ENCODE peak calls at places on chromosome 2, in five cellular contexts. D is IMR-90, A is left lung, E is cardiac muscle cell, B is fibroblast of lung. I is an unnamed sample. For H3K36me3, the result is how much of the 10 kb centered on the place peaks cover.

GRCh38 chr2:37911296-37911888 is 13.7 kb upstream of the RMDN2 start:
- DNase-seq in B (no peak), A (no peak), E (peak), D (no peak), I (no peak)

GRCh38 chr2:176813526-176814179 is 398.9 kb upstream of the HNRNPA3 start:
- DNase-seq in E (no peak), D (no peak), A (no peak), B (no peak), I (no peak)

GRCh38 chr2:227106845-227107759 is 56.9 kb downstream of the COL4A4 start:
- DNase-seq in A (no peak), D (peak), E (peak), B (peak), I (no peak)

GRCh38 chr2:224098473-224098872 is 59.4 kb upstream of the SERPINE2 start:
- DNase-seq in B (no peak), A (no peak), E (peak), D (no peak), I (no peak)

GRCh38 chr2:85269959-85270358 is 57.8 kb downstream of the TGOLN2 start:
- DNase-seq in A (no peak), E (peak), D (peak), B (peak), I (no peak)

GRCh38 chr2:239444626-239445625 is 44.1 kb upstream of the HDAC4 start:
- DNase-seq in B (peak), E (peak), D (no peak), A (peak), I (no peak)

GRCh38 chr2:4217737-4218136 is 514.4 kb downstream of the DCDC2C start:
- DNase-seq in A (no peak), B (no peak), D (no peak), E (no peak), I (no peak)

GRCh38 chr2:120512321-120512710 is 166.4 kb downstream of the INHBB start:
- DNase-seq in E (no peak), D (no peak), B (no peak), A (no peak), I (no peak)

GRCh38 chr2:95007822-95008221 is 17.7 kb upstream of the MAL start:
- DNase-seq in D (no peak), E (no peak), B (no peak), A (no peak), I (no peak)

GRCh38 chr2:55109219-55109891 is 59.1 kb upstream of the RTN4 start:
- DNase-seq in E (peak), B (peak), A (no peak), D (peak), I (no peak)

GRCh38 chr2:172439911-172440310 is 12.5 kb downstream of the ITGA6 start:
- DNase-seq in A (no peak), D (no peak), B (no peak), E (no peak), I (no peak)

GRCh38 chr2:39142012-39142346 is 21.1 kb upstream of the SOS1 start:
- DNase-seq in D (no peak), A (no peak), E (no peak), B (no peak), I (no peak)

GRCh38 chr2:237143676-237144440 is 58.2 kb downstream of the COPS8 start:
- DNase-seq in A (no peak), B (peak), E (peak), D (peak), I (no peak)

GRCh38 chr2:13046557-13047165 is 329.9 kb downstream of the TRIB2 start:
- DNase-seq in A (no peak), D (peak), B (peak), E (peak), I (no peak)

GRCh38 chr2:3475771-3476170 is 43.6 kb downstream of the ADI1 start:
- DNase-seq in A (peak), B (no peak), E (no peak), D (no peak), I (no peak)

GRCh38 chr2:121722479-121722878 is 14.2 kb downstream of the NIFK start:
- DNase-seq in B (peak), A (no peak), E (peak), D (peak), I (no peak)

GRCh38 chr2:149039213-149039724 is 770 bp downstream of the LYPD6B start:
- DNase-seq in D (no peak), E (no peak), B (no peak), A (no peak), I (no peak)

GRCh38 chr2:162333968-162334367 is 10.0 kb upstream of the GCA start:
- DNase-seq in E (peak), A (no peak), B (no peak), D (peak), I (no peak)

GRCh38 chr2:135820003-135820618 is 16.9 kb downstream of the LCT start:
- DNase-seq in A (no peak), D (peak), E (peak), B (peak), I (peak)

DNA sequence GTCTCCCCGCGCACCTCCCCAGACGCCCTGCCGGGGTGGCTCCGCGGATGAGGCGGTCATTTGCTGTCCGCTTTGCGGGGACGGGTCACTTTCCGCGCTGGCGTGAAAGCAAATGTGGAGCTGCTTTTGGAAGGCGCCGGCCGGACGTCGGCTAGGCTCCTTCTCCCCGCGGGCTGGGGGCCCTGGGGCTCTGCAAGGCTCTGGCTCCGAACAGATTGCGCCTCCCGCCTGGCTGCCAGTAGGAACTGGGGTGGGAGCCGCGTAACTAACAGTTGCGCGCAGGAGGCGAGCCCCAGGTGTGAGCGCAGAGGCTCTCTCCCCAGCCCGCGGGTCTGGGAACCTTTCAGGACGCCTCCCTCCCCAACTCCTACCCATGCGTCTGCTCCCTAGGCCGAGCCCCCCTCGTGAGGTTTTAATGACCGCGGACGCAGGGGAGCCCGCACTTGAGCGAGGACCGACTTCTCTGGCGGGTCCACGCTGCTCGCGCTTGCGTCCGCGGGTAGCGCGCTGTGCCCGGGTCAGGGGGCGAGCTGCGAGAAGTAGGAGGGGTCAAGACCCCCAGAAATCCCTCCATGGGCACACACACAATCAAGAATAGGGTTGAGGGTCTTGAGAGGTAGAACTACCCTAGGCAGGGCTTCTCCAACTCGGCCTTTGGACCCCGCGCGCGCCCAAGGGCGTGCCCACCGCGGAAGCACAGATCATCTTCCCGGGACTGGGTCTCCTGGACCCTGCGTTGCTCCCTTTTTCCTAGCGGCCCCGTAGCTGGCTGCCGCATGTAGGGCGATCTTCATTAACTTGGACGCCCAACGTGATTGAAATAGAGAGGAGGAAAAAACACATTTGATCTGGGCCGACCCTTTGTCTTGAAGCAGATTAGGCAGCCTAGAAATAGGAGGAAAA is 146.8 kb downstream of the MEIS1 start:
- DNase-seq in E (peak), D (peak), B (peak), A (peak), I (no peak)
- H3K4me3 ChIP-seq in E (peak), D (peak), B (peak), A (peak), I (no peak)

DNA sequence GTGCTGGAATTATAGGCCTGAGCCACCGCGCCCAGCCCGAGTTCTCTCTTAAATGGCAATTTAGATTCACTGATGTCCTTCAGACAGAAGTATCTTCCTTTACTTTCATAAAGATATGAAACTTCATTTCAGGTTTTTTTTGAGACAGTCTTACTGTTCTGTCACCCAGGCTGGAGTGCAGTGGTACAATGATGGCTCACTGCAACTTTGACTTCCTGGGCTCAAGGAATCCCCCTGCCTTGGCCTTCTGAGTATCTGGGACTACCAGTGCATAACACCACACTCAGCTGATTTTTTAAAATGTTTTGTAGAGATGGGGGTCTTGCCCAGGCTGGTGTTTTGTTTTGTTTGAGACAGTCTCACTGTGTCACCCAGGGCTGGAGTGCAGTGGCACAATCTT is 13.2 kb downstream of the ITGB1BP1 start:
- DNase-seq in A (no peak), B (no peak), E (no peak), D (no peak), I (no peak)
- H3K36me3 ChIP-seq in A (under half), B (under half), E (under half), D (under half), I (under half)

GRCh38 chr2:216117566-216117965 is 8.4 kb downstream of the XRCC5 start:
- DNase-seq in E (no peak), A (no peak), B (peak), D (peak), I (no peak)

GRCh38 chr2:216119986-216120385 is 10.8 kb downstream of the XRCC5 start:
- DNase-seq in B (no peak), D (no peak), E (no peak), A (no peak), I (no peak)

GRCh38 chr2:216121255-216121654 is 12.1 kb downstream of the XRCC5 start:
- DNase-seq in A (no peak), E (no peak), B (no peak), D (no peak), I (no peak)

GRCh38 chr2:216118474-216118873 is 9.3 kb downstream of the XRCC5 start:
- DNase-seq in D (peak), B (no peak), A (no peak), E (no peak), I (no peak)

DNA sequence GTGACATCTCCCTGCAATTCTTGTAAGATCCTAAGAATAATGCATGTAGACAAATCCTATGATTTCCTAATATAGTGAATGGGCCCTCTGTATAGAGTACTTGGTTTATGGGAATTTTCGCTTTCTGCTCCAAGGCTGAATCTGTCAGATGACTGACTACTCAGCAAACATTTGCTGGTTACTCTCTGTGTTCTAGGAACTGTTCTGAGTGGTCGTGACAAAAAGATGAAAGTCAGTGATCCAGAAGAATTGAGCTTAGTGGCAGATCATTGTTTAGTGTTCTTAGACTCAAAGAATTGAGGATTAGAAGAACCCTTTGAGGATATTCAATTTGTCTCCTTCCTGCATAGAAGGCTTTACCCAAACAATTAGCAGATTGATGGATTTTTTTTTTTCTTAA is 10.0 kb downstream of the XRCC5 start:
- DNase-seq in E (no peak), B (no peak), A (no peak), D (no peak), I (no peak)
- H3K4me3 ChIP-seq in E (no peak), B (no peak), A (no peak), D (no peak), I (no peak)

DNA sequence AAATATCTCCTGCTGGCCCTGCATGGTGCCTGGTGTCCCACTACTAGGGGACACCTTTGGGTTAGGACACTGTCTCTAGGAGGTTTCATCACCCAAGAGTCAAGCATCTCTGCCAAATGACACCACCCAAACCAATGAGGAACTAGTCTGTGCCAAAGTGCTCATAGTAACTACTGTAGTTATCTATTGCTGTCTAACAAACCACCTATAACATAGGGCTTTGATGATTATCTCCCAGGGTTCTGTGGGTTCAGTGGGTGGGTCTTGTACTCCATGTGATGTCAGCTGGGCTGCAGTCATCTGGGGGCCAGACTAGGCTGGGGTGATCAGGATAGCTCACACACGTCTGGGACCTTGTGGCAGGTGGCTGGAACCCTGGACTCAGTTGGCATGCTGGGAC is 59.8 kb downstream of the EPAS1 start:
- DNase-seq in E (no peak), A (no peak), B (no peak), D (no peak), I (no peak)
- H3K36me3 ChIP-seq in E (under half), A (under half), B (under half), D (half or more), I (under half)

GRCh38 chr2:134823832-134824231 is 14.6 kb upstream of the ACMSD start:
- DNase-seq in A (no peak), B (no peak), D (no peak), E (no peak), I (no peak)

GRCh38 chr2:134818321-134818720 is 20.1 kb upstream of the ACMSD start:
- DNase-seq in E (no peak), A (no peak), D (peak), B (peak), I (no peak)

GRCh38 chr2:134823431-134823830 is 15.0 kb upstream of the ACMSD start:
- DNase-seq in D (no peak), A (no peak), B (no peak), E (no peak), I (no peak)

GRCh38 chr2:134815741-134816140 is 22.7 kb upstream of the ACMSD start:
- DNase-seq in E (no peak), B (no peak), A (no peak), D (no peak), I (no peak)

GRCh38 chr2:134819334-134819733 is 19.1 kb upstream of the ACMSD start:
- DNase-seq in B (peak), E (no peak), A (no peak), D (peak), I (no peak)
- H3K4me3 ChIP-seq in B (no peak), E (no peak), A (no peak), D (no peak), I (no peak)

DNA sequence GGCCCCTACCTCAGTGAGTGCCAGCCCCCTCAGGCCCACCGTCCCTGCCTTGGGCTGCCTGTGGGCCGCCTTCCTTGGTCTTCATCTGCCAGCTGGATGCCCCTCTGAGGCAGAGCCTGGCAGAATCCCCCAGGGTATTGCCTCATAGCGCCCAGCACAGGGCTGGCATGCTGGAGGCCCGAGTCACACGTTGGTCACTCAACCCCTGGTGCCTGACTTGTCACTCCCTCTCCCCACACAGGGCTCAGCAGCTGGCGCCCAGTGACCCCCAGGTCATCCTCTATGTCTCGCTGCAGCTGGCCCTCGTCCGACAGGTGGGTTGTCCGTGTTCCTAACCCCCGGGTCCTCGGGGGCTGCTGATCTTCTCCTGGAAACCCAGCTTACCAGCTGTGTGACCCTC is 108.4 kb upstream of the MCFD2 start:
- DNase-seq in A (peak), B (no peak), D (no peak), E (no peak), I (no peak)
- H3K36me3 ChIP-seq in A (under half), B (under half), D (half or more), E (under half), I (under half)

DNA sequence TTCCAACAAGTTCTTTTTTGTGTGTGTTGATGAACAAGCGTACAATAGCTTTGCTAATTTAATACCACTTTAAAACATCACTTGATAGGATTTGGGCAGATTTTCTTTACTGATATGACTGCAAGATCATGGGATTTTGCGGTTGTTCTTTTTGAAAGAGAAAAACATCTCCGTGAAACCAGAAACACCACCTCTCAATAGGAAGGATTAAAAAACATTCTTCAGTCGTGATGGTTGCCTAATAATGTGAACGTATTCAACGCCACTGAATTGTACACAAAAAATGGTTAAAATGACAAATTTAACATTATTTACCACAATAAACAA is 19.3 kb downstream of the RBMS1 start:
- DNase-seq in D (no peak), B (no peak), A (no peak), E (no peak), I (peak)
- H3K4me3 ChIP-seq in D (no peak), B (peak), A (no peak), E (no peak), I (no peak)

GRCh38 chr2:50443868-50444267 is 588.1 kb downstream of the NRXN1 start:
- DNase-seq in A (no peak), E (no peak), D (no peak), B (no peak), I (no peak)
- H3K36me3 ChIP-seq in A (under half), E (under half), D (under half), B (under half), I (under half)

DNA sequence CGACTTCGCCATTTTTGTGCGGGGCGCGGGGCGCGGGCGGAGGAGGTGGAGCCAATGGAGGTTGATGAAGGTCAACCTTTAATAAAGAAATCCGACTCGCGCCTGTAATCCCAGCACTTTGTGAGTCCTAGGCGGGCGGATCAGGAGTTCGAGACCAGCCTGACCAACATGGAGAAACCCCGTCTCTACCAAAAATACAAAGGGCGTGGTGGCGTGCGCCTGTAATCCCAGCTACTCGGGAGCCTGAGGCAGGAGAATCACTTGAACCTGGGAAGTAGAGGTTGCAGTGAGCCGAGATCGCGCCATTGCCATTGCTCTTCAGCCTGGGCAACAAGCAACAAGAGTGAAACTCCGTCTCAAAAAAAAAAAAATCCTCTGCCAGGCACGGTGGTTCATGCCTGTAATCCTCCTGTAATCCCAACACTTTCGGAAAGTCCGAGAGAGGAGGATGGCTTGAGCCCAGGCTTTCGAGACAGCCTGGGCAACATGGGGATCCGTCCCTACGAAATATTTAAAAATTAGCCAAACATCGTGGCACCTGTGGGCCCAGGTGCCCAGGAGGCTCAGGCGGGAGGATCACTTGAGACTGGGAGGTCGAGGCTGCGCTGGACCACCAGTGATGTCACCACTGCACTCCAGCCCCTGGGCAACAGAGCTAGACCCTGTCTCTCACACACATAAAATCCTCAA is 490 bp upstream of the PREB start:
- DNase-seq in B (no peak), D (no peak), E (no peak), A (no peak), I (no peak)
- H3K4me3 ChIP-seq in B (no peak), D (no peak), E (no peak), A (peak), I (peak)

GRCh38 chr2:174563530-174564282 is 33.9 kb downstream of the WIPF1 start:
- DNase-seq in E (no peak), B (no peak), D (no peak), A (no peak), I (no peak)
- H3K36me3 ChIP-seq in E (under half), B (under half), D (under half), A (under half), I (half or more)